ENCODE peak calls at places on chromosomes 5 and 9, in nine cellular contexts. V is ecto neural progenitor cell; U is activated naive CD8-positive, alpha-beta T cell treated with anti-CD3 and anti-CD28 coated beads, Interleukin-2, amount 50 U/mL, for 16 hours; K is EL; C is pons; N is small intestine; T is B cell; S is T-cell; Y is putamen. Z is an unnamed sample.
A peak's percentile ranks its signal among the peaks of the same experiment; 100 is the strongest.

GRCh38 chr5:66596791-66597757 is 881 bp downstream of the MAST4 start:
- DNase-seq in U (no peak), T (peak; percentile 47), Y (peak; percentile 15), V (peak; percentile 72), C (no peak), S (no peak), K (peak; percentile 21), N (no peak), Z (peak; percentile 65)

GRCh38 chr9:6354072-6354686 is 26.0 kb downstream of the TPD52L3 start:
- DNase-seq in V (no peak), U (no peak), T (peak; percentile 69), K (peak; percentile 67), C (peak; percentile 79), N (peak; percentile 51), Y (peak; percentile 60), S (peak; percentile 18), Z (peak; percentile 33)

GRCh38 chr9:72978724-72979123 is 25.9 kb upstream of the ALDH1A1 start:
- DNase-seq in S (no peak), U (no peak), Y (no peak), C (no peak), K (peak; percentile 70), T (no peak), V (no peak), N (no peak), Z (no peak)

GRCh38 chr5:78750281-78750680 is 101.7 kb upstream of the LHFPL2 start:
- DNase-seq in S (no peak), C (no peak), K (peak; percentile 17), T (no peak), N (no peak), V (no peak), Y (no peak), U (no peak), Z (no peak)

GRCh38 chr9:69044226-69045219 is 9.0 kb downstream of the FXN start:
- DNase-seq in U (no peak), C (no peak), Y (no peak), S (no peak), K (peak; percentile 57), N (no peak), T (no peak), V (no peak), Z (peak; percentile 62)

GRCh38 chr5:757931-758697 is 26.4 kb downstream of the ZDHHC11B start:
- DNase-seq in Y (no peak), S (no peak), U (no peak), N (peak; percentile 49), T (peak; percentile 55), C (peak; percentile 17), K (no peak), V (peak; percentile 81), Z (peak; percentile 60)

GRCh38 chr5:138832218-138832617 is 42.9 kb downstream of the LRRTM2 start:
- DNase-seq in N (no peak), T (no peak), C (no peak), Y (no peak), U (no peak), S (no peak), V (no peak), K (no peak), Z (no peak)

GRCh38 chr5:158287643-158288228 is 428.8 kb upstream of the CLINT1 start:
- DNase-seq in K (peak; percentile 71), N (no peak), Y (no peak), T (no peak), U (no peak), C (no peak), V (no peak), S (no peak), Z (no peak)

GRCh38 chr5:6359941-6360683 is 18.2 kb downstream of the MED10 start:
- DNase-seq in C (no peak), T (no peak), Y (no peak), N (no peak), S (peak; percentile 43), V (no peak), K (peak; percentile 10), U (no peak), Z (peak; percentile 72)

GRCh38 chr5:114185274-114185673 is 176.6 kb upstream of the KCNN2 start:
- DNase-seq in Y (peak; percentile 2), C (no peak), V (no peak), K (peak; percentile 78), U (no peak), T (no peak), S (no peak), N (no peak), Z (peak; percentile 61)

GRCh38 chr5:79759436-79759835 is 69.8 kb downstream of the CMYA5 start:
- DNase-seq in T (no peak), S (no peak), C (peak; percentile 56), K (peak; percentile 71), V (no peak), N (no peak), U (no peak), Y (no peak), Z (no peak)

GRCh38 chr5:53069626-53070025 is 39.9 kb downstream of the MOCS2 start:
- DNase-seq in N (no peak), T (no peak), C (no peak), K (peak; percentile 58), S (no peak), V (no peak), U (peak; percentile 1), Y (no peak), Z (no peak)

GRCh38 chr9:89808076-89808701 is 203.4 kb downstream of the GADD45G start:
- DNase-seq in S (no peak), N (no peak), T (no peak), U (no peak), K (no peak), Y (no peak), V (no peak), C (no peak), Z (no peak)